ENCODE peak calls at places on chromosome 16, in seven cellular contexts. H is SK-N-SH, E is HCT116, U is HepG2, B is H1, O is K562, A is GM12878. G is an unnamed sample.

GRCh38 chr16:19843371-19843770 is 41.3 kb downstream of the GPRC5B start:
- DNase-seq in H (no peak), E (no peak), U (no peak), B (no peak), O (no peak), A (no peak), G (no peak)

GRCh38 chr16:61128545-61129323 is 907.5 kb downstream of the CDH8 start:
- DNase-seq in H (peak), E (no peak), U (no peak), B (no peak), O (no peak), A (no peak), G (no peak)

GRCh38 chr16:13316008-13316407 is 414.6 kb downstream of the SHISA9 start:
- DNase-seq in H (no peak), E (no peak), U (no peak), B (no peak), O (no peak), A (no peak), G (no peak)

GRCh38 chr16:17019366-17019765 is 451.4 kb downstream of the XYLT1 start:
- DNase-seq in H (no peak), E (no peak), U (no peak), B (no peak), O (no peak), A (no peak), G (no peak)

GRCh38 chr16:83453977-83454376 is 353.8 kb upstream of the HSBP1 start:
- DNase-seq in H (no peak), E (no peak), U (no peak), B (no peak), O (no peak), A (no peak), G (no peak)

GRCh38 chr16:89700649-89701424 is 668 bp downstream of the SPATA2L start:
- DNase-seq in H (peak), E (no peak), U (peak), B (no peak), O (peak), A (no peak), G (peak)

GRCh38 chr16:67552476-67552875 is 9.8 kb upstream of the CTCF start:
- DNase-seq in H (no peak), E (no peak), U (no peak), B (no peak), O (no peak), A (no peak), G (no peak)

GRCh38 chr16:71467810-71468209 is 5.8 kb upstream of the ZNF23 start:
- DNase-seq in H (no peak), E (no peak), U (peak), B (no peak), O (peak), A (no peak), G (no peak)

GRCh38 chr16:81699596-81699995 is 79.5 kb upstream of the PLCG2 start:
- DNase-seq in H (no peak), E (no peak), U (no peak), B (no peak), O (no peak), A (no peak), G (no peak)

GRCh38 chr16:54424043-54424451 is 137.5 kb upstream of the IRX3 start:
- DNase-seq in H (no peak), E (no peak), U (no peak), B (no peak), O (no peak), A (no peak), G (no peak)

GRCh38 chr16:81901483-81901882 is 109.8 kb downstream of the SDR42E1 start:
- DNase-seq in H (no peak), E (no peak), U (no peak), B (no peak), O (no peak), A (no peak), G (no peak)

GRCh38 chr16:84638195-84638806 is 10.0 kb upstream of the KLHL36 start:
- DNase-seq in H (no peak), E (no peak), U (no peak), B (no peak), O (no peak), A (no peak), G (no peak)

GRCh38 chr16:85171809-85172464 is 59.7 kb upstream of the CIBAR2 start:
- DNase-seq in H (peak), E (no peak), U (no peak), B (no peak), O (no peak), A (no peak), G (no peak)

GRCh38 chr16:80113876-80114574 is 426.8 kb upstream of the DYNLRB2 start:
- DNase-seq in H (no peak), E (no peak), U (no peak), B (no peak), O (no peak), A (no peak), G (no peak)

GRCh38 chr16:67001726-67002125 is 13.3 kb downstream of the CES4A start:
- DNase-seq in H (no peak), E (no peak), U (no peak), B (no peak), O (no peak), A (no peak), G (no peak)

GRCh38 chr16:74743045-74743667 is 31.5 kb downstream of the FA2H start:
- DNase-seq in H (no peak), E (no peak), U (no peak), B (no peak), O (no peak), A (no peak), G (no peak)

DNA sequence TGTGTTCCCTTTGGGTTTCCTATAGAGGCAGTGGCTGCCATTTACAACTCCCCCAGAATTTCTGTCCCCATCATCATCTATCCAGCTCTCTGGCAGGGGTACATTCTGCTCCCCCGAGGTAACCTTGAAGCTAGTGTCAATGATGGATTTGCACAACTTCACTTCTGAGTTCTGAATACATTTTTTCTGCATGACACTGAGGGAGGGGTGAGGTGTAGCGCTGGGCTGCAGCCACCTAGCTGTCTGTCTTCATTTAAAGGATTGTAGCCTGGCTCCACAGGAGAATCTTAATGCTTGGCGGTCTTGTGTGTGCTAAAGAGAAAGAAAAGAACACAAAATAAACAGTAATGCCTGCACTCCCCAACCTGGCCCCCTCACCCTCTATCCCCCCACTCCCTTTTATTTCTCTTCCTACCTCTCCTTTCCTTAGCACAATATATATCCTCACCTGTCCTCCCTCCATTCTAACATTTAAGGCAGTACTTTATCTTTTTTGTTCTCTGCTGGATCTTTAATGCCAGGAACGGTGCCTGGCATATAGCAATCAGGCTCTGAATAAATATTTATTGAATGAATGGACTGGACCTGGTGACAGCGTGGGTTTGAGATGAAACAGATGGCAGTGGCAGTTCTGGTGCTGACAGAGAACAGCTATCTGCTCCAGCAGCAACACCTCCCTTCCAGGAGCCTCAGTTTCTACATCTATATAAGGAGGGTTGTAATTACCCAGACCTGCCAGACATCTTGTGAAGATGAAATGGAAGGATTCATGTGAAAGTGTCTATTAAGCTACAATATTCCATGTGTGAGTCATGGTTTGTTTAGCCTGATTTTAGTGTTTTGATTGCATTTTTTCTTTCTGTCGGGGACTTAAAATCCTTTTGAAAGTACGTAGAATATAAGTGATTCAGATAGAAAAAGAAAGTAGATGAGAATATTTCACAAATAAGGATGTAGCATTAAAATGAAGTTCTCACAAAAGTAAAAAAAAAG is 163.6 kb upstream of the CDH11 start:
- DNase-seq in H (no peak), E (no peak), U (no peak), B (no peak), O (no peak), A (no peak), G (no peak)
- TF ChIP-seq YY1 in H (no peak), E (no peak), U (no peak), B (no peak), O (no peak), A (no peak), G (no peak)

DNA sequence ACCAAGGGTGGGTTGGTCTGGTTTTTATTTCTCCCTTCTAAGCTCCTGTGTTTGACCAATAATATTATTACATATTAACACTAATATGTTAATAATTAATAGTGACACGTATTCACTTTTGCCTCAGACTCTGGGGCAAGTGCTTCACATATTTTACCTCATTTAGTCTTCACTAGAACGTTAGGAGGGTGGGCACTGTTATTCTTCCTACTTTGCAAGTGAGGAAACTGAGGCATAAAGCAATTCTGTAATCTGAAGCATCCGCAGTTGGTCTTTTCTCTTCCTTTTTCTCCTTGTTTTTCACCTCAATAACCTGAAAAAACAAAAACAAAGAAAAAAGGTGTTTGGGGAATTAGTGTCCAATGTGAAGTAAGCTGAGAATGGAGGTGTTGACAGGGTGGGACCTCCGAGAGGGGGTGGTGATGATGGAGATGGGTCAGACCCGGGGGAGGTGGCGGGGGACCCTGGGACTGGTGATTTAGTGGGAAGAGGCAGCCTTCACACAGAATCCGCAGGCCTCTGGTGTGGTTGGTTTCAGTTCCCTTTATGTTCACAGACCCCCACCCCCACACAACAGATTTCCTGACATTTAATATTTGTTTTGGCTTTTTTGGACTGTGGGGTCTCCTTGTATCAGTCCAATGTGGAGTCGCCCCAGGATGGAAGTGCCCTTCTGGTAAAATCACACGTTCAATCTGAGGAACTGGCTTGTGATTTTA is 3.7 kb downstream of the CDH1 start:
- DNase-seq in H (no peak), E (no peak), U (no peak), B (no peak), O (no peak), A (no peak), G (no peak)
- H3K9ac ChIP-seq in H (no peak), E (no peak), U (peak), B (no peak), O (no peak), A (no peak), G (no peak)

GRCh38 chr16:65534121-65534528 is 412.3 kb upstream of the CDH11 start:
- DNase-seq in H (no peak), E (no peak), U (no peak), B (no peak), O (no peak), A (no peak), G (no peak)
- TF ChIP-seq YY1 in H (no peak), E (no peak), U (no peak), B (no peak), O (no peak), A (no peak), G (no peak)

GRCh38 chr16:31487720-31488629 is 5.1 kb downstream of the SLC5A2 start:
- DNase-seq in H (peak), E (no peak), U (no peak), B (no peak), O (no peak), A (no peak), G (no peak)
- H3K9ac ChIP-seq in H (no peak), E (peak), U (no peak), B (peak), O (no peak), A (no peak), G (peak)

DNA sequence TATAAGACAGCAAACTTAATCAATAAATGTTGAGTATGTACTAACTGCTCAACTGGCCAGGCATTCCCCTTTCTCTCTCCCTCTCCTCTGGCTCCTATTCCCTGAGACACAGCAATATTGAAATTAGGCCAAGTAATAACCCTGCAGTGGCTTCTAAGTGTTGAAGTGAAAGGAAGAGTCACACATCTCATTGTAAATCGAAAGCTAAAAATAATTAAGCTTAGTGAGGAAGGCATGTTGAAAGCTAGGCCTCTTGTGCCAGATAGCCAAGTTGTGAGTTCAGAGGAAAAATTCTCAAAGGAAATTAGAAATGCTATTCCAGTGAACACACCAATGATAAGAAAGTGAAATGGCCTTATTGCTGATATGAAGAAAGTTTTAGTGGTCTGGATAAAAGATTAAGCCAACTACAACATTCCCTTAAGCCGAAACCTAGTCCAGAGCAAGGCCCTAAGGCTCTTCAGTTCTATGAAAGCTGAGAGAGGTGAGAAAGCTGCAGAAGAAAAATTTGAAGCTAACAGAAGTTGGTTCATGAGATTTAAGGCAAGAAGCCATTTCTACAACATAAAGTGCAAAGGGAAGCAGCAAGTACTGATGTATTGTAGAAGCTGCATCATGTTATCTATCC is 35.4 kb upstream of the ABCC11 start:
- DNase-seq in H (no peak), E (no peak), U (no peak), B (no peak), O (no peak), A (no peak), G (no peak)
- TF ChIP-seq YY1 in H (no peak), E (no peak), U (no peak), B (no peak), O (no peak), A (no peak), G (no peak)

GRCh38 chr16:87435399-87436224 is 43.5 kb downstream of the MAP1LC3B start:
- DNase-seq in H (peak), E (no peak), U (no peak), B (no peak), O (no peak), A (no peak), G (no peak)

GRCh38 chr16:87438611-87438985 is 46.5 kb downstream of the MAP1LC3B start:
- DNase-seq in H (no peak), E (no peak), U (no peak), B (no peak), O (no peak), A (no peak), G (no peak)

GRCh38 chr16:87437327-87437726 is 45.2 kb downstream of the MAP1LC3B start:
- DNase-seq in H (no peak), E (no peak), U (no peak), B (no peak), O (no peak), A (no peak), G (no peak)

GRCh38 chr16:87437911-87438610 is 45.9 kb downstream of the MAP1LC3B start:
- DNase-seq in H (peak), E (no peak), U (no peak), B (no peak), O (no peak), A (no peak), G (no peak)

DNA sequence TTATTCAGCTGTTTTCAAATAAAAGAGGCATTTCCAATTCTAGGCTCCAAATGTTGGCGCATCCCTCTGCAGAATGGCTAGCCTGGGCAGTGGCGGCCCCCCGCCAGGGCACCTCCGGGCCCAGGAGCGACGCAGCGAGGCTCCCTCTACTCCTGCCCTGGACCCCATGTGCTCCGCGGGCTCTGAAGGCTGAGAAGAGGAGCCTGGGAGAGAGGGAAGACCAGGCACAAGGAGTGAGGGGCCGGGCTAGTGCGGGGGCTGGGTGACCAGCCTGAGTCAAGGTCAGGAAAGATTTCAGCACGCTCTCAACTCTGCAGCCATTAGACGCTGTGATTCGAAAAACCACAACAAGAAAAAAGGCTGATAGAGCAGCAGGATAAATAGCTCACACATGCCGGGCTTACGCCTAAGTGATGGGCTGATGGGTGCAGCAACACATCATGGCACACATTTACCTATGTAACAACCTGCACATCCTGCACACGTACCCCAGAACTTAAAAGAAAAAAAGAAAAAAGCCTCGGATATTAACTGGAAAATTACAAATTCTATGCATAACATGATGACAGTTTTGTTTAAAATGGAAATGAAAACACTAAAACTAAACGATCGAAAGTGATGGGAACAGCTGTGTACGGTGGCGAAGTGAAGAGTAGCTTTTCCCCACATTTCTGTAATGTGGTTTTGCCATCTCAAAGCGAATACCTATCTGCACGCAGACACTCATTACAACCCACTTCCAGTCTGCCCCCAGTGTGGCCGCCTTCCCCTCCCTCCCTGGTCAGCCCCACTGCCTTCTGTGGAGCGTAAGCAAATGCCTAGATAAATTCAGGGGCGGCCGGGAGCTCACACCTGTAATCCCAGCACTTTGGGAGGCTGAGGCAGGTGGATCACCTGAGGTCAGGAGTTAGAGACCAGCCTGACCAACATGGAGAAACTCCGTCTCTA is 44.4 kb downstream of the MAP1LC3B start:
- DNase-seq in H (peak), E (no peak), U (no peak), B (no peak), O (no peak), A (no peak), G (no peak)
- H3K9ac ChIP-seq in H (peak), E (no peak), U (no peak), B (no peak), O (no peak), A (no peak), G (no peak)

DNA sequence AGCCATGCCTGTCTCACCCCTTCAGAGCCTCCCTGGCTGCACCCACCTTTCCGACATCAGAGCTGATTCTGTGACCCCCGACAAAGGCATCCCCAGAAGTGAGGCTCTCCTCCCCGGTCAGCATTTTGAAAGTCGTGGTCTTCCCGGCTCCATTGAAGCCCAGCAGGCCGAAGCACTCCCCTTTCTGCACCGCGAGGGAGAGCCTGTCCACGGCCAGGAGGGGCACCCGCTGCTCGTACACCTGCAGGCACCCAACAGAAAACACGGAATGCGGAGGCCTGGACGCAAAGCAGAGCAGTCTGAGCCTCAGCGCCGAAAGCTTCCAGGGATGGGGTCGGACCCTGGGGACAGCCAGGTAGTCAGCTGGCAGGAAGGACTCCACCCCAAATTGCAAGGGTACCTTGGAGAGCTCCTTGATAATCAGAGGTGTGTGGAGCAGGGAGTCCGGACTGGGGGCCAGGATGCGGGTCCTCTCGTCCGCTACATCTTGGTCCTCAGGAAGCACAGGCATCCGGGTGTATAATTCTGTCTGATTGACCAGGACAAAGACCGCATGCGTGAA is 13.1 kb upstream of the RNPS1 start:
- DNase-seq in H (no peak), E (no peak), U (no peak), B (no peak), O (no peak), A (no peak), G (no peak)
- TF ChIP-seq YY1 in H (no peak), E (no peak), U (no peak), B (no peak), O (no peak), A (no peak), G (no peak)

DNA sequence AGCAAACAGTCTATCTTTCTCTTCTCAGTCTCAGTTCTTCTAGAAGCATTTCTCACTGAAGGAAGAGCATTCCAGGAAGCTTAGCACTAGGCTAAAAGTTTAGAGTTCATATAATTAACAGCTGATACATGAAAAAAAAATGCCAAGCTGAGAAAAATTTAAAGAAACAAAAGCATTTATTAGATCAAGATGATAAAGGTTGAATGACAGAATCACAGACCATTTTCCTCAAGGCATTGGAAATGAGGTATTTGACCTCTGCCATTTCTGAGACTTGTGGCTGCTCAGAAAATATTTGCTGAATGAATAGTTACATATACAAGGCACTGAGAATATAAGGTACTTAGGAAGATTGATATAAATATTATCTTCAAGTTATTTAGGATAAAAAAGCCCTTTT is 901.6 kb upstream of the GOT2 start:
- DNase-seq in H (no peak), E (no peak), U (no peak), B (no peak), O (no peak), A (no peak), G (no peak)
- H3K9ac ChIP-seq in H (no peak), E (no peak), U (no peak), B (no peak), O (no peak), A (no peak), G (no peak)